ENCODE peak calls at places on chromosome 9, in eight cellular contexts. J is psoas muscle, K is WTC11, U is IMR-90, O is fibroblast of the aortic adventitia, B is nephron progenitor cell, R is GM13976, T is fibroblast of mammary gland. V is an unnamed sample.

GRCh38 chr9:5949103-5949699 is 58.5 kb downstream of the MLANA start:
- DNase-seq in T (peak), R (no peak), O (no peak), U (peak), B (no peak), J (no peak), K (no peak), V (no peak)

GRCh38 chr9:103183569-103184191 is 188.5 kb downstream of the CYLC2 start:
- DNase-seq in K (no peak), R (no peak), B (no peak), U (no peak), J (no peak), T (peak), O (no peak), V (no peak)

GRCh38 chr9:136625101-136626065 is 37.3 kb upstream of the EGFL7 start:
- DNase-seq in J (peak), B (peak), R (peak), T (peak), K (no peak), O (peak), U (peak), V (peak)

GRCh38 chr9:107484117-107484723 is 5.3 kb downstream of the KLF4 start:
- DNase-seq in B (no peak), O (peak), J (no peak), U (peak), T (peak), R (peak), K (peak), V (peak)

GRCh38 chr9:90290716-90291485 is 351.7 kb downstream of the DIRAS2 start:
- DNase-seq in B (no peak), U (peak), K (no peak), O (peak), J (no peak), R (no peak), T (peak), V (no peak)

GRCh38 chr9:30198463-30199309 is 2185.8 kb upstream of the ACO1 start:
- DNase-seq in J (no peak), T (no peak), B (no peak), U (no peak), R (no peak), O (no peak), K (peak), V (no peak)

GRCh38 chr9:81002242-81002641 is 687.1 kb downstream of the TLE1 start:
- DNase-seq in O (no peak), K (no peak), T (no peak), B (no peak), J (no peak), R (no peak), U (no peak), V (no peak)

GRCh38 chr9:131654857-131655577 is 84.9 kb downstream of the RAPGEF1 start:
- DNase-seq in B (no peak), J (no peak), U (no peak), R (no peak), K (no peak), T (no peak), O (no peak), V (no peak)

GRCh38 chr9:136481558-136481957 is 1.3 kb downstream of the SEC16A start:
- DNase-seq in O (peak), K (no peak), T (no peak), U (no peak), R (no peak), J (no peak), B (no peak), V (no peak)

GRCh38 chr9:79611091-79611614 is 39.4 kb downstream of the TLE4 start:
- DNase-seq in R (no peak), B (peak), U (peak), O (peak), J (no peak), K (no peak), T (peak), V (no peak)

GRCh38 chr9:124371183-124371582 is 44.1 kb downstream of the PSMB7 start:
- DNase-seq in T (peak), J (no peak), O (peak), B (no peak), R (no peak), K (no peak), U (peak), V (no peak)

GRCh38 chr9:87676976-87677775 is 48.7 kb upstream of the CTSL start:
- DNase-seq in O (peak), K (no peak), R (no peak), B (no peak), U (peak), J (no peak), T (no peak), V (no peak)

GRCh38 chr9:79572891-79573696 is 1.3 kb downstream of the TLE4 start:
- DNase-seq in J (peak), O (no peak), T (no peak), R (peak), U (no peak), B (peak), K (peak), V (peak)

GRCh38 chr9:116087751-116088194 is 65.8 kb upstream of the PAPPA start:
- DNase-seq in R (no peak), U (peak), B (no peak), T (peak), K (no peak), J (no peak), O (peak), V (no peak)

GRCh38 chr9:132116583-132116982 is 36.9 kb upstream of the MED27 start:
- DNase-seq in J (no peak), R (no peak), B (no peak), K (no peak), U (no peak), O (no peak), T (no peak), V (no peak)

GRCh38 chr9:96217756-96218693 is 84.0 kb downstream of the HSD17B3 start:
- DNase-seq in T (peak), J (peak), U (peak), B (peak), O (peak), K (peak), R (peak), V (peak)

GRCh38 chr9:94743035-94743954 is 16.8 kb downstream of the AOPEP start:
- DNase-seq in O (peak), J (no peak), U (peak), T (no peak), R (no peak), K (no peak), B (no peak), V (no peak)

GRCh38 chr9:130681769-130682489 is 11.7 kb upstream of the EXOSC2 start:
- DNase-seq in B (no peak), J (no peak), O (no peak), R (peak), T (no peak), K (peak), U (no peak), V (peak)

GRCh38 chr9:93166699-93167098 is 17.2 kb upstream of the WNK2 start:
- DNase-seq in U (no peak), K (no peak), T (no peak), B (no peak), R (no peak), O (no peak), J (no peak), V (no peak)

GRCh38 chr9:124886866-124887492 is 25.0 kb downstream of the ARPC5L start:
- DNase-seq in U (no peak), R (peak), J (peak), O (no peak), B (no peak), K (no peak), T (no peak), V (no peak)

GRCh38 chr9:33044677-33045282 is 19.7 kb downstream of the DNAJA1 start:
- DNase-seq in J (no peak), O (no peak), B (peak), U (no peak), K (peak), R (no peak), T (peak), V (no peak)

GRCh38 chr9:123607479-123607878 is 251.5 kb downstream of the CRB2 start:
- DNase-seq in T (no peak), O (no peak), K (no peak), U (no peak), R (no peak), J (no peak), B (no peak), V (no peak)

GRCh38 chr9:16825971-16826370 is 44.5 kb downstream of the BNC2 start:
- DNase-seq in K (no peak), R (no peak), J (no peak), T (peak), O (peak), B (no peak), U (peak), V (no peak)

GRCh38 chr9:5719546-5719945 is 90.6 kb downstream of the RIC1 start:
- DNase-seq in T (peak), K (no peak), J (no peak), O (peak), B (no peak), R (no peak), U (peak), V (no peak)

GRCh38 chr9:135939351-135940265 is 21.6 kb downstream of the UBAC1 start:
- DNase-seq in B (no peak), K (no peak), O (no peak), T (no peak), J (peak), R (no peak), U (no peak), V (no peak)

GRCh38 chr9:10050016-10050415 is 562.8 kb downstream of the PTPRD start:
- DNase-seq in K (no peak), B (no peak), U (peak), T (peak), O (peak), J (no peak), R (no peak), V (no peak)

GRCh38 chr9:36136277-36136893 is at the start of gene GLIPR2:
- DNase-seq in K (peak), R (peak), O (peak), T (peak), J (peak), B (peak), U (peak), V (peak)
- TF ChIP-seq CTCF in K (no peak), R (no peak), O (peak), T (no peak), J (no peak), B (peak), U (peak), V (peak)

DNA sequence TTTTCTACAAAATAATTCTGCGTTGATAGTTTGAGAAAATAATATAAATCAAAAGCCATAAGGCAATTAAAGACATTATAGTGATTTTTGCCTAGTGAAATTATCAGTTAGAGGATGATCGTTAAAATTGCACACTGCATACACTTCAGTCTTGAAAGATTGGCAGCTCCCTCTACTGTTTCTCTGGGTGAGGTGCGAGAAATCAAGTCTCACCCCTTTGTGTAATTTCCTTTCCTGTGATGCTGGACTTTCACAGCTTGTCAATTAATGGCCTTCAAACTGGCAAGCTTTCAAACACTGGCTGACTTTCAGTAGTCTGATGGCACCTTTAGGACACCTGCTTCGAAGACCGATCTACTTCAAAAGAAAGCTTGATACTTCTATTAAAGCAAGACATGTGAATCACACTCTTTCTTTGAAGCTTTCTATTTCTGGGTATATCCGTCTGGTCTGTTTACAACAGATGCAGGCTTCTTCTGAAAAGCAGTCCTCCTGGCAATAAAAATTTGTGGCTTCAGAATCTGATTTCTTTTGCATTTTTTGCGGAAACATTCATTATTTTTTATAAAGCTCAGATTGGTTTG is 706.8 kb upstream of the PTPRD start:
- DNase-seq in T (peak), U (no peak), R (no peak), B (peak), O (no peak), J (no peak), K (peak), V (no peak)
- TF ChIP-seq CTCF in T (peak), U (no peak), R (peak), B (peak), O (no peak), J (no peak), K (peak), V (peak)

DNA sequence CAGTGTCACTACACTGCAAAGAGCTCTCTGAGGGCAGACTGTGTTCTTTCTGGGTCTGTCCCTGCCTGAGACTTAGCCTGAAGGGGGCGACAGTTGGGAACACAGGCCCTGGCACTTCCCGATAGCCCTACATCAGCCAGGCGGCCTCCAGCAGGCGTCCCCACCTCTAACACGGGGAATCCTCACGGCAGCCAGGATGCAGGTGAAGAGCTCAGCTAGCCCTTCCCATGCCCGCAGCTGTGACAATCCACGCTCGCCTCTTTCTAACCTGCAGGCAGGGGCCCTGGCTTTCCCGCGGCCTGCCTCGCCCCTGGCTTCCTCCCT is 5.9 kb downstream of the MED22 start:
- DNase-seq in B (no peak), T (no peak), O (no peak), U (no peak), R (no peak), J (no peak), K (peak), V (no peak)
- TF ChIP-seq CTCF in B (no peak), T (no peak), O (peak), U (peak), R (no peak), J (no peak), K (no peak), V (peak)

DNA sequence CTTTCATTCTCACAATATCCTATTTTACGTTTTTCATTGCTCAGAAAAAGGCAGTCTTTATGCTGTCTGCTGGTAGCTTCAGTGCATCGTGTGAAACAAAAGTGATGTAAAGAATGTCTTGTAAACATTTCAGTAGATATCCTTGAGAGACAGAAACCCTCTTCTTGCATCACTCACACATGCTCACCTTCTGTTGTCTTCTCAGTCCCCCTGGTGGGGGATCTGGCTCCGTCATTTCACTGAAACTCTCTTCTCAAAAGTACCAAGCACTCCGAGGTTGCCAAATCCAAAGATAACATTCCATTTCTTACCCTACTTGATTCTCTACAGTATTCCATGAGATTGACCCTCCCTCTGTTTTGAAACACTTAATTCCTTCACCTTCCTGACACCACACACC is 46.1 kb upstream of the PCA3 start:
- DNase-seq in O (no peak), R (no peak), K (peak), J (no peak), U (no peak), T (no peak), B (no peak), V (no peak)
- TF ChIP-seq CTCF in O (no peak), R (no peak), K (no peak), J (no peak), U (no peak), T (peak), B (no peak), V (peak)

DNA sequence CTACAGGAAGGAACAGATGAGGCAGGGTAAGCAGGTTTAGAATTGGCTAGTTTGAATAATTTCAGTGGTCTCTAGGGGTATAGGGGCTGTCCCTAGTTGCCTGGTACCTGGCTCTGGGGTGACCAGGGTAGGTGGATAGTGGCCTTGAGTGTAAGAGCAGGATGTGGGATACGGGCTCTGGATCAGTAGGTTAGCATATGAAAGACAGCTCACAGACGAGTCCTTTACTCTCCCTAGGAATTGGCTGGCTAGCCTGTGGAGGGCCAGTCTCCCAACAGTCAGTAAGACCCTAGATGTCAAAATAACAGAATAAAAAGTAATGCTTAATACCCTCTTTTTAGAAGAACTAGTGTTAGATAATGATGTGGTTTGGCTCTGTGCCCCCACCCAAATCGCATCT is 16.6 kb upstream of the C9orf152 start:
- DNase-seq in R (no peak), K (no peak), U (no peak), T (no peak), B (no peak), J (no peak), O (no peak), V (no peak)
- TF ChIP-seq CTCF in R (no peak), K (no peak), U (no peak), T (no peak), B (no peak), J (no peak), O (no peak), V (no peak)